ENCODE peak calls at places on chromosomes 4 and X, in five cellular contexts. G, O, F, R and Y are unnamed samples.

GRCh38 chr4:5638316-5638715 is 70.0 kb downstream of the EVC2 start:
- DNase-seq in F (no peak), O (no peak), R (no peak), G (no peak), Y (no peak)

GRCh38 chrX:47573334-47574095 is 8.7 kb upstream of the TIMP1 start:
- DNase-seq in R (no peak), O (peak; percentile 54), G (no peak), F (peak; percentile 84), Y (peak; percentile 47)

GRCh38 chr4:159195400-159195799 is 92.5 kb downstream of the RAPGEF2 start:
- DNase-seq in F (no peak), O (no peak), G (no peak), R (no peak), Y (no peak)

GRCh38 chr4:129808242-129808641 is 712.3 kb downstream of the C4orf33 start:
- DNase-seq in O (no peak), F (no peak), R (no peak), G (no peak), Y (no peak)

GRCh38 chr4:62487016-62487415 is 1286.9 kb downstream of the ADGRL3 start:
- DNase-seq in G (no peak), R (no peak), O (no peak), F (no peak), Y (no peak)

GRCh38 chrX:123348468-123348867 is 164.4 kb downstream of the GRIA3 start:
- DNase-seq in F (no peak), G (no peak), O (no peak), R (no peak), Y (no peak)

GRCh38 chr4:7026107-7026506 is 17.1 kb upstream of the TADA2B start:
- DNase-seq in G (no peak), O (no peak), R (peak; percentile 22), F (no peak), Y (no peak)

GRCh38 chr4:81069706-81070331 is 39.3 kb downstream of the BMP3 start:
- DNase-seq in O (peak; percentile 90), R (no peak), G (no peak), F (peak; percentile 89), Y (peak; percentile 76)

GRCh38 chr4:65600656-65601055 is 69.6 kb downstream of the EPHA5 start:
- DNase-seq in R (no peak), O (no peak), F (no peak), G (no peak), Y (no peak)

GRCh38 chr4:123299212-123299651 is 97.4 kb upstream of the SPRY1 start:
- DNase-seq in G (no peak), R (no peak), O (no peak), F (no peak), Y (no peak)

GRCh38 chr4:153247116-153247490 is 42.9 kb downstream of the TRIM2 start:
- DNase-seq in G (no peak), O (no peak), R (no peak), F (no peak), Y (no peak)

GRCh38 chr4:37365888-37366287 is 121.3 kb downstream of the NWD2 start:
- DNase-seq in O (no peak), F (no peak), R (no peak), G (no peak), Y (no peak)

GRCh38 chrX:123175366-123176122 is 8.5 kb upstream of the GRIA3 start:
- DNase-seq in G (no peak), R (no peak), F (no peak), O (no peak), Y (no peak)

GRCh38 chrX:152637649-152638442 is at the start of gene GABRQ:
- DNase-seq in F (peak; percentile 93), R (no peak), G (peak; percentile 47), O (peak; percentile 73), Y (peak; percentile 54)

GRCh38 chr4:102343964-102344519 is 1.2 kb downstream of the SLC39A8 start:
- DNase-seq in O (peak; percentile 37), F (peak; percentile 56), G (peak; percentile 82), R (no peak), Y (no peak)

GRCh38 chrX:55663584-55663983 is 40.4 kb downstream of the FOXR2 start:
- DNase-seq in O (no peak), R (no peak), F (no peak), G (no peak), Y (no peak)

GRCh38 chrX:6228720-6229119 is at the start of gene NLGN4X:
- DNase-seq in F (peak; percentile 51), G (no peak), O (peak; percentile 11), R (no peak), Y (no peak)

GRCh38 chr4:130203571-130203970 is 1107.6 kb downstream of the C4orf33 start:
- DNase-seq in O (no peak), R (no peak), F (no peak), G (no peak), Y (no peak)

GRCh38 chr4:2244947-2245786 is 3.2 kb upstream of the HAUS3 start:
- DNase-seq in O (no peak), G (no peak), F (no peak), R (no peak), Y (no peak)

GRCh38 chrX:72576161-72576896 is 3.7 kb upstream of the HDAC8 start:
- DNase-seq in O (no peak), G (no peak), R (no peak), F (no peak), Y (no peak)

GRCh38 chr4:184163813-184164212 is 53.9 kb downstream of the ENPP6 start:
- DNase-seq in R (no peak), F (peak; percentile 88), G (peak; percentile 73), O (no peak), Y (no peak)

GRCh38 chrX:40780123-40780522 is 44.8 kb upstream of the MED14 start:
- DNase-seq in G (no peak), R (no peak), F (no peak), O (no peak), Y (no peak)

GRCh38 chrX:47191331-47191730 is 2.3 kb upstream of the UBA1 start:
- DNase-seq in R (no peak), G (no peak), F (peak; percentile 58), O (no peak), Y (no peak)

GRCh38 chr4:56979674-56980073 is 978 bp downstream of the POLR2B start:
- DNase-seq in O (no peak), G (no peak), R (no peak), F (peak; percentile 37), Y (no peak)

GRCh38 chrX:152819732-152820131 is 10.8 kb downstream of the CETN2 start:
- DNase-seq in R (no peak), G (no peak), O (no peak), F (no peak), Y (no peak)

GRCh38 chrX:104307341-104307740 is 52.6 kb upstream of the ESX1 start:
- DNase-seq in F (no peak), G (no peak), R (no peak), O (no peak), Y (no peak)

GRCh38 chrX:56728752-56729151 is 291 bp upstream of the NBDY start:
- DNase-seq in O (no peak), F (no peak), G (no peak), R (no peak), Y (no peak)

GRCh38 chr4:87391783-87392054 is 731 bp upstream of the HSD17B11 start:
- DNase-seq in O (no peak), F (no peak), G (no peak), R (no peak), Y (no peak)

GRCh38 chrX:101062171-101062570 is 10.3 kb upstream of the TRMT2B start:
- DNase-seq in F (no peak), R (no peak), G (no peak), O (no peak), Y (no peak)

GRCh38 chrX:2712890-2713860 is 22.1 kb downstream of the CD99 start:
- DNase-seq in F (no peak), G (no peak), R (peak; percentile 25), O (no peak), Y (no peak)

GRCh38 chr4:34138385-34138784 is 2105.9 kb downstream of the ARAP2 start:
- DNase-seq in G (no peak), O (no peak), R (no peak), F (no peak), Y (no peak)

DNA sequence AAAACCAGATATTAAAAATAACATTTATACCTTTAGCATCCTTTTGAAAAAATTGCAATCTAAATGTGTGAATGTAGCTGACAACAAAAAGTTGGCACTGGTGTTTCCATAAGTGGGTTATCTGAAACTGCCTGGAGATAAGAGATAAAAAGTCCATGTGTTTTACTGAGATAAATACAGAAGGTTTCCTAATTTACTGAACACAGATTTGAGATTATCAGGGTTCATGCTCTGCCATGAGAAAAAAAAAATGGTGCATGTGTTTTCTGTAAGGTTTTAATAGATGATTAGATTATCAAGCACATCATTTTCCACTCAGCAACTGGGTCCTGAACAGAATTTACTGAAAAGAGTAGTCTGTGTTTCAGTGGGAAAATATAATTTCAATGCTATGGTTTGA is 326.2 kb upstream of the SLIT2 start:
- DNase-seq in G (no peak), F (no peak), O (no peak), R (no peak), Y (no peak)
- H3K9me3 ChIP-seq in G (no peaks in the 10 kb centered on the region), F (no peaks in the 10 kb centered on the region), O (no peaks in the 10 kb centered on the region), R (no peaks in the 10 kb centered on the region), Y (no peaks in the 10 kb centered on the region)

DNA sequence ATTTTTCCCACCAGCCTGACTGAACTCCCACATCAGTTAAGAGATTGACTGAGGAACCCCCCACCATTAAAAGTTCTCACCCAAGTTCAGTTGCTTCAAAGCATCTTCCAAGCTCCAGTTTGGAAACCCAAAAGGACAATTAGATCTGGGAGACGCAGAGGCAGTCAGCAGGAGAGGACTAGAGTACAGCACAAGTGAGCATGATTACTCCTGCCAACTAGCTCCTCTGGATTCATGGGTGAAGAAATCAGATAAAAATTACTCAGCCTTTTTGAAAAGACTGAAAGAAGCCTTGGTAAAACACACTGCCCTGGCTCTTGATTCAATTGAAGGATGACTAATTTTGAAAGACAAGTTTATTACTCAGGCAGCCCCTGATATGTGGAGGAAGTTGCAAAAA is 297.5 kb downstream of the ADAM29 start:
- DNase-seq in F (no peak), O (no peak), R (no peak), G (no peak), Y (no peak)
- H3K9me3 ChIP-seq in F (no peaks in the 10 kb centered on the region), O (peaks cover 4% of the 10 kb centered on the region), R (peaks cover 8% of the 10 kb centered on the region), G (peaks cover 32% of the 10 kb centered on the region), Y (peaks cover 5% of the 10 kb centered on the region)

DNA sequence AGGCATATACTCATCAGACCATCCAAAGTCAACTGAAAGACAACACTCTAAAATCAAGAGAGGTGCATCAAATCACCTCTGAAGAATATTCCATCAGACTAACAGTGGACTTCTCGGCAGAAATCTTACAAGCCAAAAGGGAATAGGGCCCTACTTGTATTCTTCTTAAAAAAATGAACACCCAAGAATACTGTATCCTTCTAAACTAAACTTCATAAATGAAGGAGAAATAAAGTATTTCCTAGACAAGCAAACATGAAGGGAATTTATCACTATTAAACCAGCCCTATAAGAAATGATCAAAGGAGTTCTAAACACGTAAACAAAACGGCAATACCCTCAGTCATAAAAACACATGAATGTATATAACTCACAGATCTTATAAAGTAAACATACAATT is 141.2 kb downstream of the CXXC4 start:
- DNase-seq in R (no peak), G (no peak), O (no peak), F (no peak), Y (no peak)
- H3K9me3 ChIP-seq in R (peaks cover 5% of the 10 kb centered on the region), G (peaks cover 21% of the 10 kb centered on the region), O (peaks cover 5% of the 10 kb centered on the region), F (no peaks in the 10 kb centered on the region), Y (no peaks in the 10 kb centered on the region)

DNA sequence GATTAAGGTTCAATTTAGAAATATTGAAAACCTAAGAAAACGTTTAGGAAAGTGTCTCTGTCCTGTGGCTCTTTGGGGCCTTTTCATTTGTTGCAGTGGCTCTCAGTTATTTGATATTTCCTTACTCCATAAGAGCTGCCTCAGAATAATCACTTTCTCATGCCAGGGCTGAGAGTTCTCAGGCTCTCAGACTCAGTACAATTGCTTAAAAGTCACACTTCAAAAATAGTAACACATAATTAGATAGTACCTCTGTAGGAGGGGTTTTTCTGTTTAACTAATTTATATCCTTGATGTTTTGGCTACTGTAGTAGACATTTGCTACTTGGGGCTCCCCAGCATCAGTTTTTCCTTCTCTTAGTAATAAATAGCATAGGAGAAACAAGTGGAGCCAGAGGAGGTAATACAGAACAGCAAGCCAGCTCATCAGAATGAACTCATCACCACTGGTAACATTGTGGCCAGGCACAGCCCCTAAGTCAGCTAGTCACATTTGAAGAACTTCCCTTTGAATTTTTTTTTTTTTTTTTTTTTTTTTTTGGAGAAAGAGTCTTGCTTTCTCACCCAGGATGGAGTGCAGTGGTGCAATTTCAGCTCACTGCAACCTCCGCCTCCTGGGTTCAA is 8.0 kb upstream of the HNRNPD start:
- DNase-seq in R (no peak), G (no peak), F (no peak), O (no peak), Y (no peak)
- H3K9me3 ChIP-seq in R (no peaks in the 10 kb centered on the region), G (no peaks in the 10 kb centered on the region), F (no peaks in the 10 kb centered on the region), O (peaks cover 1% of the 10 kb centered on the region), Y (no peaks in the 10 kb centered on the region)